ENCODE peak calls at places on chromosomes 7 and 10, in nine cellular contexts. R, U, X, D, Y, G, I, Z and L are unnamed samples.

GRCh38 chr10:95229724-95230627 is 35.9 kb downstream of the ACSM6 start:
- DNase-seq in R (no peak), U (no peak), X (peak; percentile 99), D (no peak), Y (no peak), G (no peak), I (no peak), Z (no peak), L (no peak)

GRCh38 chr7:2084781-2085505 is 147.8 kb downstream of the MAD1L1 start:
- DNase-seq in R (no peak), U (no peak), X (no peak), D (no peak), Y (peak; percentile 41), G (no peak), I (no peak), Z (no peak), L (peak; percentile 19)

GRCh38 chr7:124649397-124650029 is 116.1 kb downstream of the GPR37 start:
- DNase-seq in R (no peak), U (no peak), X (no peak), D (no peak), Y (no peak), G (no peak), I (no peak), Z (no peak), L (no peak)

GRCh38 chr10:126331101-126331500 is 57.2 kb downstream of the ADAM12 start:
- DNase-seq in R (no peak), U (no peak), X (peak; percentile 72), D (no peak), Y (no peak), G (no peak), I (no peak), Z (no peak), L (no peak)

GRCh38 chr7:133275008-133275407 is 22.1 kb downstream of the EXOC4 start:
- DNase-seq in R (no peak), U (no peak), X (no peak), D (no peak), Y (no peak), G (no peak), I (no peak), Z (no peak), L (no peak)

GRCh38 chr7:97009753-97010732 is 4.7 kb downstream of the DLX6 start:
- DNase-seq in R (no peak), U (no peak), X (no peak), D (no peak), Y (no peak), G (no peak), I (peak; percentile 64), Z (no peak), L (no peak)

GRCh38 chr10:69906425-69906824 is 104.7 kb downstream of the COL13A1 start:
- DNase-seq in R (no peak), U (no peak), X (peak; percentile 22), D (no peak), Y (no peak), G (no peak), I (no peak), Z (no peak), L (no peak)

GRCh38 chr10:693506-693905 is 4.0 kb upstream of the DIP2C start:
- DNase-seq in R (no peak), U (no peak), X (peak; percentile 37), D (no peak), Y (no peak), G (no peak), I (no peak), Z (no peak), L (no peak)

GRCh38 chr7:46320956-46321355 is 399.9 kb upstream of the IGFBP3 start:
- DNase-seq in R (no peak), U (no peak), X (no peak), D (no peak), Y (no peak), G (no peak), I (no peak), Z (no peak), L (no peak)

GRCh38 chr7:136533732-136534131 is 334.7 kb upstream of the CHRM2 start:
- DNase-seq in R (no peak), U (no peak), X (no peak), D (no peak), Y (no peak), G (no peak), I (no peak), Z (no peak), L (no peak)

GRCh38 chr10:17214991-17215781 is 12.9 kb upstream of the VIM start:
- DNase-seq in R (no peak), U (no peak), X (peak; percentile 97), D (no peak), Y (no peak), G (no peak), I (no peak), Z (no peak), L (no peak)

GRCh38 chr10:130938051-130938450 is 373.5 kb downstream of the TCERG1L start:
- DNase-seq in R (no peak), U (no peak), X (no peak), D (no peak), Y (no peak), G (no peak), I (no peak), Z (no peak), L (no peak)

GRCh38 chr10:62699148-62699547 is 105.4 kb upstream of the ADO start:
- DNase-seq in R (no peak), U (no peak), X (no peak), D (no peak), Y (no peak), G (no peak), I (no peak), Z (no peak), L (no peak)

GRCh38 chr10:5762531-5762930 is 50.7 kb downstream of the GDI2 start:
- DNase-seq in R (no peak), U (no peak), X (no peak), D (no peak), Y (no peak), G (no peak), I (no peak), Z (no peak), L (no peak)

GRCh38 chr10:67851229-67851628 is 13.2 kb upstream of the DNAJC12 start:
- DNase-seq in R (no peak), U (no peak), X (no peak), D (no peak), Y (no peak), G (no peak), I (no peak), Z (no peak), L (no peak)

GRCh38 chr10:107767185-107767584 is 602.7 kb upstream of the SORCS1 start:
- DNase-seq in R (no peak), U (no peak), X (peak; percentile 1), D (no peak), Y (no peak), G (no peak), I (no peak), Z (no peak), L (no peak)

GRCh38 chr7:127478040-127478386 is 85.5 kb upstream of the ZNF800 start:
- DNase-seq in R (no peak), U (no peak), X (no peak), D (no peak), Y (peak; percentile 6), G (no peak), I (no peak), Z (no peak), L (no peak)

GRCh38 chr7:56287429-56288138 is 171.4 kb upstream of the NUPR2 start:
- DNase-seq in R (peak; percentile 20), U (peak; percentile 45), X (no peak), D (no peak), Y (no peak), G (no peak), I (no peak), Z (no peak), L (no peak)

GRCh38 chr10:103458720-103459119 is at the start of gene CALHM1:
- DNase-seq in R (peak; percentile 63), U (no peak), X (no peak), D (peak; percentile 89), Y (no peak), G (no peak), I (no peak), Z (no peak), L (peak; percentile 39)

GRCh38 chr10:116164291-116164690 is 108.7 kb downstream of the GFRA1 start:
- DNase-seq in R (no peak), U (no peak), X (no peak), D (no peak), Y (no peak), G (no peak), I (no peak), Z (no peak), L (no peak)

GRCh38 chr10:50316695-50317648 is 65.7 kb upstream of the ASAH2 start:
- DNase-seq in R (no peak), U (no peak), X (peak; percentile 46), D (no peak), Y (no peak), G (no peak), I (no peak), Z (no peak), L (no peak)

GRCh38 chr7:122219253-122219865 is 75.3 kb upstream of the AASS start:
- DNase-seq in R (peak; percentile 4), U (peak; percentile 6), X (peak; percentile 27), D (no peak), Y (no peak), G (no peak), I (no peak), Z (no peak), L (no peak)

GRCh38 chr10:102243304-102243703 is 2.0 kb upstream of the PITX3 start:
- DNase-seq in R (no peak), U (no peak), X (peak; percentile 94), D (no peak), Y (no peak), G (no peak), I (no peak), Z (no peak), L (no peak)

GRCh38 chr10:92265687-92266258 is 25.1 kb downstream of the CPEB3 start:
- DNase-seq in R (no peak), U (no peak), X (no peak), D (no peak), Y (no peak), G (no peak), I (no peak), Z (no peak), L (no peak)

GRCh38 chr10:114767589-114768393 is 53.8 kb upstream of the FHIP2A start:
- DNase-seq in R (peak; percentile 55), U (no peak), X (peak; percentile 25), D (peak; percentile 53), Y (peak; percentile 10), G (peak; percentile 11), I (no peak), Z (no peak), L (no peak)

GRCh38 chr7:1049801-1050200 is 5.5 kb downstream of the GPR146 start:
- DNase-seq in R (no peak), U (no peak), X (no peak), D (no peak), Y (no peak), G (no peak), I (no peak), Z (no peak), L (no peak)

GRCh38 chr10:48579251-48579960 is 25.5 kb downstream of the ARHGAP22 start:
- DNase-seq in R (no peak), U (no peak), X (no peak), D (no peak), Y (no peak), G (no peak), I (peak; percentile 60), Z (no peak), L (no peak)

GRCh38 chr10:69101451-69102095 is 13.7 kb downstream of the SRGN start:
- DNase-seq in R (no peak), U (no peak), X (peak; percentile 88), D (no peak), Y (peak; percentile 41), G (no peak), I (no peak), Z (no peak), L (no peak)

GRCh38 chr10:115355162-115355760 is 262.1 kb downstream of the ATRNL1 start:
- DNase-seq in R (no peak), U (peak; percentile 25), X (peak; percentile 65), D (peak; percentile 52), Y (no peak), G (peak; percentile 54), I (no peak), Z (no peak), L (peak; percentile 39)

GRCh38 chr10:3424102-3424803 is 251.7 kb upstream of the PITRM1 start:
- DNase-seq in R (peak; percentile 33), U (peak; percentile 14), X (peak; percentile 89), D (no peak), Y (no peak), G (no peak), I (no peak), Z (no peak), L (no peak)

GRCh38 chr7:835491-836401 is 3.5 kb downstream of the SUN1 start:
- DNase-seq in R (no peak), U (no peak), X (no peak), D (no peak), Y (no peak), G (no peak), I (no peak), Z (no peak), L (no peak)